ENCODE peak calls at places on chromosomes 7 and 10, in six cellular contexts. J, N, M, K, P and G are unnamed samples.

GRCh38 chr10:62278461-62278910 is 9.8 kb upstream of the RTKN2 start:
- DNase-seq in J (peak), N (no peak), M (peak), K (no peak), P (no peak), G (no peak)

GRCh38 chr10:64537931-64538330 is 1016.7 kb downstream of the REEP3 start:
- DNase-seq in J (no peak), N (no peak), M (no peak), K (no peak), P (no peak), G (no peak)

GRCh38 chr7:73718438-73718881 is 1.0 kb downstream of the STX1A start:
- DNase-seq in J (no peak), N (no peak), M (no peak), K (no peak), P (no peak), G (no peak)

GRCh38 chr7:127702938-127703337 is 50.9 kb downstream of the SND1 start:
- DNase-seq in J (no peak), N (no peak), M (peak), K (no peak), P (no peak), G (no peak)

GRCh38 chr7:130756316-130756715 is 22.3 kb upstream of the KLF14 start:
- DNase-seq in J (no peak), N (no peak), M (no peak), K (no peak), P (no peak), G (no peak)

GRCh38 chr7:148914208-148914777 is 30.2 kb upstream of the EZH2 start:
- DNase-seq in J (peak), N (peak), M (no peak), K (no peak), P (no peak), G (no peak)

GRCh38 chr7:151377406-151377805 is 32.4 kb downstream of the WDR86 start:
- DNase-seq in J (no peak), N (peak), M (no peak), K (no peak), P (no peak), G (no peak)

GRCh38 chr7:139697031-139697430 is 80.8 kb downstream of the HIPK2 start:
- DNase-seq in J (no peak), N (no peak), M (no peak), K (no peak), P (peak), G (no peak)

GRCh38 chr10:107687702-107688101 is 523.2 kb upstream of the SORCS1 start:
- DNase-seq in J (no peak), N (no peak), M (no peak), K (no peak), P (no peak), G (no peak)

GRCh38 chr10:101076630-101077029 is 14.8 kb downstream of the KAZALD1 start:
- DNase-seq in J (no peak), N (no peak), M (no peak), K (no peak), P (no peak), G (no peak)

GRCh38 chr7:107170051-107170661 is 1.4 kb downstream of the HBP1 start:
- DNase-seq in J (no peak), N (peak), M (no peak), K (no peak), P (no peak), G (no peak)

GRCh38 chr10:61847640-61848039 is 53.9 kb upstream of the ARID5B start:
- DNase-seq in J (peak), N (no peak), M (no peak), K (no peak), P (no peak), G (no peak)

GRCh38 chr10:124229516-124230051 is 136.2 kb upstream of the CHST15 start:
- DNase-seq in J (no peak), N (no peak), M (no peak), K (no peak), P (no peak), G (no peak)

GRCh38 chr10:118501637-118502440 is 93.6 kb downstream of the PRLHR start:
- DNase-seq in J (peak), N (no peak), M (peak), K (no peak), P (no peak), G (no peak)

GRCh38 chr10:60390224-60390626 is 550 bp upstream of the ANK3 start:
- DNase-seq in J (peak), N (no peak), M (no peak), K (no peak), P (no peak), G (no peak)

GRCh38 chr7:137878333-137878961 is 31.7 kb upstream of the DGKI start:
- DNase-seq in J (peak), N (no peak), M (no peak), K (peak), P (no peak), G (no peak)

GRCh38 chr10:29324220-29324831 is 35.5 kb downstream of the LYZL1 start:
- DNase-seq in J (no peak), N (no peak), M (no peak), K (no peak), P (no peak), G (no peak)

GRCh38 chr7:84044834-84045233 is 149.8 kb downstream of the SEMA3A start:
- DNase-seq in J (no peak), N (no peak), M (no peak), K (no peak), P (no peak), G (no peak)

GRCh38 chr10:77844713-77845454 is 81.7 kb downstream of the DLG5 start:
- DNase-seq in J (peak), N (no peak), M (peak), K (no peak), P (no peak), G (no peak)